ENCODE peak calls at places on chromosomes 1 and 21, in eight cellular contexts. O, U, D, Q, F, Y, E and W are unnamed samples.

GRCh38 chr1:183027791-183028190 is 4.6 kb downstream of the LAMC1 start:
- DNase-seq in E (no peak), Q (no peak), U (no peak), F (no peak), Y (no peak), O (no peak), D (no peak), W (no peak)

GRCh38 chr1:162626089-162626488 is 6.2 kb upstream of the DDR2 start:
- DNase-seq in E (no peak), U (no peak), F (no peak), D (no peak), Q (peak; percentile 21), O (no peak), Y (no peak), W (no peak)

GRCh38 chr1:188620236-188620635 is 1791.5 kb downstream of the PLA2G4A start:
- DNase-seq in O (no peak), D (no peak), Q (no peak), F (no peak), Y (no peak), E (no peak), U (no peak), W (no peak)

GRCh38 chr1:16248603-16249534 is 11.9 kb upstream of the CPLANE2 start:
- DNase-seq in F (peak; percentile 87), Y (no peak), U (peak; percentile 90), D (peak; percentile 81), O (no peak), E (peak; percentile 86), Q (peak; percentile 75), W (peak; percentile 94)

GRCh38 chr1:214833357-214833756 is 230.4 kb downstream of the CENPF start:
- DNase-seq in F (no peak), O (no peak), Q (no peak), Y (no peak), D (peak; percentile 81), U (no peak), E (no peak), W (no peak)

GRCh38 chr1:226733876-226734414 is 5.1 kb downstream of the ITPKB start:
- DNase-seq in Q (no peak), Y (no peak), D (no peak), E (no peak), O (no peak), U (no peak), F (no peak), W (no peak)

GRCh38 chr1:36734356-36734755 is 251.6 kb upstream of the CSF3R start:
- DNase-seq in Y (no peak), O (no peak), Q (no peak), D (no peak), F (no peak), U (no peak), E (no peak), W (no peak)

GRCh38 chr1:110060034-110060661 is 10.3 kb downstream of the ALX3 start:
- DNase-seq in Q (no peak), F (no peak), D (no peak), Y (peak; percentile 92), U (peak; percentile 38), E (no peak), O (peak; percentile 53), W (peak; percentile 58)

GRCh38 chr1:162682013-162682419 is 49.8 kb downstream of the DDR2 start:
- DNase-seq in Q (peak; percentile 39), O (no peak), U (no peak), Y (no peak), E (no peak), F (peak; percentile 46), D (no peak), W (no peak)

GRCh38 chr1:202237052-202237451 is 43.5 kb downstream of the LGR6 start:
- DNase-seq in D (no peak), E (no peak), U (no peak), F (peak; percentile 33), Q (no peak), O (peak; percentile 83), Y (peak; percentile 61), W (no peak)

GRCh38 chr1:179953974-179954493 is 576 bp upstream of the CEP350 start:
- DNase-seq in E (no peak), Q (peak; percentile 8), O (peak; percentile 39), D (no peak), U (no peak), Y (no peak), F (no peak), W (no peak)

GRCh38 chr1:74344396-74344795 is 109.2 kb downstream of the TNNI3K start:
- DNase-seq in D (no peak), U (no peak), Q (no peak), E (no peak), O (no peak), Y (no peak), F (no peak), W (no peak)

GRCh38 chr21:37281579-37281978 is 14.4 kb upstream of the VPS26C start:
- DNase-seq in Y (no peak), Q (no peak), F (no peak), E (no peak), O (no peak), D (no peak), U (no peak), W (no peak)

GRCh38 chr21:25639167-25639921 is at the start of gene JAM2:
- DNase-seq in E (peak; percentile 62), F (peak; percentile 45), Q (peak; percentile 63), U (peak; percentile 16), Y (peak; percentile 86), O (peak; percentile 75), D (peak; percentile 17), W (no peak)

GRCh38 chr1:234981758-234982157 is 146.9 kb downstream of the TOMM20 start:
- DNase-seq in F (no peak), O (no peak), Y (no peak), E (no peak), U (no peak), D (no peak), Q (no peak), W (no peak)
- H3K4me3 ChIP-seq in F (no peak overlapping the region), O (no peak overlapping the region), Y (no peak overlapping the region), E (no peak overlapping the region), U (no peak overlapping the region), D (no peak overlapping the region), Q (no peak overlapping the region), W (no peak overlapping the region)

DNA sequence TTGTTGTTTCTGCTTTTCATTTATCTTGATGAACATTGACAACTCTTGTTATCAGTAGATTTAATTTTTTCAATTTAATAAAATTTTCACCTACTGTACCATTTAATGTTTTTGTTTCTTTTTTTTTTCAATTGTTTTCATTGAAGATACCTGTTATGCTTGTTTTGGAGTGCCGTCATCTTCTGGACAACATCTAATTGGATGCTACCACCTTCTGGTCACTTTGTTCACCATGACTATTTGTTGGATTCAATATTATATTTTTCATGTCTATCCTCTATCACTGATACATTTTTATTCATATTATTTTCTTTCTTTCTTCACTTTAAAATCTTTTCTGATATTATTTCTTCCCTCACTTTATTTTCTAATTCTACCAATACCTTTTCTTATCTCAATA is 14.0 kb downstream of the KRTAP21-2 start:
- DNase-seq in U (no peak), F (no peak), O (no peak), E (no peak), D (no peak), Q (no peak), Y (no peak), W (no peak)
- TF ChIP-seq CTCF in U (no peak), F (no peak), O (no peak), E (peak; percentile 43), D (no peak), Q (no peak), Y (no peak), W (no peak)

DNA sequence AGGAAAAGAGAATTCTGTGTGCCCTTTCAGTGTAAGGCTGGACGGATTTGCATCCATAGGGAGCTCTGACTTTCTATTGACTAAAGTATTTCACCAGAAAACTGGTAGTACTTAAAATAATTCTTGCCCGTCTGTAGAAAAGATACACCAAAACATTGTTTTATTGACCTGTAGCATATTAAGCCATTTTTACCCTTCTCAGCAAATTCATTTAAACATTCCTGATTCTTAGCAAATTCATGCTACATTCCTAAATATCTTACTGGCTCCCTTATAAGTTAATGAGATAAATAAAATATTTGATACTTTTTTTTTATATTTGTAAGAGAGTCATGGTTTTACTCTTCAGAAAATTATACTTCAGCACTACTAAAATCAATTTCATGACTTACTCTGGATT is 1.6 kb upstream of the IPP start:
- DNase-seq in Q (no peak), U (no peak), D (no peak), E (no peak), O (no peak), F (no peak), Y (no peak), W (no peak)
- H3K4me1 ChIP-seq in Q (peaks cover 11% of the 10 kb centered on the region), U (peaks cover 19% of the 10 kb centered on the region), D (peaks cover 8% of the 10 kb centered on the region), E (peaks cover 23% of the 10 kb centered on the region), O (peaks cover 4% of the 10 kb centered on the region), F (no peaks in the 10 kb centered on the region), Y (peaks cover 24% of the 10 kb centered on the region), W (peaks cover 21% of the 10 kb centered on the region)

DNA sequence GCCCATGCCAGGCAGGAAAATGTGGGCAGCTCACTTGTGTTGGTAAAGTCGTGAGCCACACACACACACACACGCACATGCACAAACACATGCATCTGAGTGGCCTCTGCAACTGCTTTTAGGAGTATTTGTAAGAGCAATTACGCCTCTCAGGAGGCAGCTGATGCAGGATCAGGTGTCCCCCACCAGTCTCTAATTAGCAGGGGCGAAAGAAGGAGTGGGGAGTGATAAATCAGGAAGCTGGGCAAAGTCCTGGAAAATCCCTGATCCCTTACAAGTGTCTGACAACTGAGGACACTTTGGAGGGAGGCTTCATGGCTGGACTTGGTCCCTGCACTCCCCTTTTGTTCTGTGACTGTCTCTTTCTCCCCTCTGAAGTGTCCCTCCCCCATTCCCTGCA is 5.7 kb upstream of the IVL start:
- DNase-seq in O (no peak), E (no peak), Q (no peak), F (no peak), U (no peak), D (no peak), Y (no peak), W (no peak)
- H3K4me3 ChIP-seq in O (no peak overlapping the region), E (no peak overlapping the region), Q (no peak overlapping the region), F (no peak overlapping the region), U (no peak overlapping the region), D (no peak overlapping the region), Y (no peak overlapping the region), W (no peak overlapping the region)

GRCh38 chr21:17231124-17231523 is 281.7 kb upstream of the CXADR start:
- DNase-seq in E (no peak), D (no peak), U (no peak), Y (no peak), F (no peak), O (no peak), Q (no peak), W (no peak)
- TF ChIP-seq CTCF in E (no peak), D (no peak), U (no peak), Y (no peak), F (no peak), O (no peak), Q (no peak), W (no peak)

GRCh38 chr1:235009561-235010306 is 118.9 kb downstream of the TOMM20 start:
- DNase-seq in O (no peak), U (no peak), Y (no peak), E (no peak), D (no peak), Q (no peak), F (no peak), W (no peak)
- H3K4me1 ChIP-seq in O (no peaks in the 10 kb centered on the region), U (no peaks in the 10 kb centered on the region), Y (peaks cover 28% of the 10 kb centered on the region), E (peaks cover 16% of the 10 kb centered on the region), D (peaks cover 22% of the 10 kb centered on the region), Q (no peaks in the 10 kb centered on the region), F (no peaks in the 10 kb centered on the region), W (no peaks in the 10 kb centered on the region)